ENCODE peak calls at places on chromosomes 6 and 20, in four cellular contexts. Q, M, F and Y are unnamed samples. For H3K4me1, the result is how much of the 10 kb centered on the place peaks cover.

GRCh38 chr6:158854214-158855101 is 35.3 kb upstream of the EZR start:
- DNase-seq in Q (no peak), M (peak), F (no peak), Y (peak)

GRCh38 chr20:10179574-10180298 is 38.9 kb upstream of the SNAP25 start:
- DNase-seq in Q (peak), M (no peak), F (no peak), Y (no peak)

GRCh38 chr6:48844696-48845095 is 618.4 kb downstream of the MMUT start:
- DNase-seq in Q (no peak), M (no peak), F (peak), Y (no peak)

GRCh38 chr6:14661188-14661587 is 543.6 kb downstream of the CD83 start:
- DNase-seq in Q (no peak), M (peak), F (peak), Y (peak)

GRCh38 chr6:54629132-54629531 is 217.4 kb upstream of the FAM83B start:
- DNase-seq in Q (no peak), M (no peak), F (no peak), Y (no peak)

GRCh38 chr6:157554747-157555146 is 173.8 kb downstream of the ZDHHC14 start:
- DNase-seq in Q (no peak), M (no peak), F (no peak), Y (no peak)

GRCh38 chr6:46056906-46057529 is 41.4 kb upstream of the CLIC5 start:
- DNase-seq in Q (no peak), M (no peak), F (no peak), Y (no peak)

GRCh38 chr20:35992713-35993335 is 24.4 kb downstream of the CNBD2 start:
- DNase-seq in Q (peak), M (peak), F (peak), Y (peak)

GRCh38 chr6:32666420-32667300 is at the start of gene HLA-DQB1:
- DNase-seq in Q (peak), M (peak), F (peak), Y (peak)

GRCh38 chr20:55893031-55893430 is 112.3 kb downstream of the CBLN4 start:
- DNase-seq in Q (no peak), M (no peak), F (peak), Y (no peak)

GRCh38 chr6:17165383-17165782 is 63.5 kb downstream of the STMND1 start:
- DNase-seq in Q (no peak), M (no peak), F (peak), Y (no peak)

GRCh38 chr6:155517282-155517681 is 61.6 kb upstream of the NOX3 start:
- DNase-seq in Q (no peak), M (no peak), F (no peak), Y (no peak)

GRCh38 chr6:47419621-47420020 is 58.0 kb upstream of the CD2AP start:
- DNase-seq in Q (no peak), M (peak), F (peak), Y (no peak)

GRCh38 chr6:130945401-130945919 is 117.6 kb downstream of the EPB41L2 start:
- DNase-seq in Q (no peak), M (no peak), F (peak), Y (no peak)
- H3K27ac ChIP-seq in Q (no peak), M (no peak), F (no peak), Y (no peak)

DNA sequence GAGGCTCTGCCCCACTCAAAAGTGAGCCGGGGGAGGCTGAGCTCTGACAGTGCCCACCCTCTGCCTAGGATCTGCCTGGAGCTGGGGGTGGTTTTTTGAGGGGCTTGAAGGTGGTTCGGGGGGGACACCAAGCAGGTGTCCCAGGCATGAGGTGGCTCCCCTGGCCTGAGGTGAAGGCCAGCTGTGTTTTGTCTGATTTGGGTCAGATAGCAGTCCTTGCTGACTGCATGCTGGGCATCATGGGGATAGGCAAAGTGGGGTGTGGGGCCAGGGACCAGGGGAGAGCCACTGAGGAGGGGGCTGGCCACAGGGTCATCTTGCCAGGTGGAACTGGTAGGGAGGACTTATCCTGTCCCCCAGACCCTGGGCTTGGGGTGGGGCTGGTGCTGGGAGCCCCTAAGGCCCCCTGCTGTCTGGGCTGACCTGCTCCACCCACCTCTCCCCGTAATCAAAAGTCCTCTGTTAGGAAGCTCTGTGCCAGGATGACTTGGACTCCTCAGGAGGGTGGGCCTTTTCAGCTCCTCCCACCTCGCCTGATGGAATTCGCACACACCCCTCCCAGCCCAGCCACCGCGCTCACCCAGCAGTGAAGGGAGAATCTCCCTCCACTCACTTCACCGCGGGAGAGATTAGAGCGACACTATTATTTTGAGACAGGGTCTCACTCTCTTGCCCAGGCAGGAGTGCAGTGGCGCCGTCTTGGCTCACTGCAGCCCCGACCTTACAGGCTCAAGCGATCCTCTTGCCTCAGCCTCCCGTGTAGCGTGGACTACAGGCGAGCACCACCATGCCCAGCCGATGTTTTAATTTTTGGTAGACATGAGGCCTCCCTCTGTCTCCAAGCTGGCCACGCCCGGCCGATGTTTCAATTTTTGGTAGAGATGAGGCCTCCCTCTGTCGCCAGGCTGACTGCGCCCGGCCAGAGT is 1.5 kb upstream of the COL9A3 start:
- DNase-seq in Q (no peak), M (peak), F (no peak), Y (no peak)
- H3K4me1 ChIP-seq in Q (under half), M (under half), F (under half), Y (under half)

DNA sequence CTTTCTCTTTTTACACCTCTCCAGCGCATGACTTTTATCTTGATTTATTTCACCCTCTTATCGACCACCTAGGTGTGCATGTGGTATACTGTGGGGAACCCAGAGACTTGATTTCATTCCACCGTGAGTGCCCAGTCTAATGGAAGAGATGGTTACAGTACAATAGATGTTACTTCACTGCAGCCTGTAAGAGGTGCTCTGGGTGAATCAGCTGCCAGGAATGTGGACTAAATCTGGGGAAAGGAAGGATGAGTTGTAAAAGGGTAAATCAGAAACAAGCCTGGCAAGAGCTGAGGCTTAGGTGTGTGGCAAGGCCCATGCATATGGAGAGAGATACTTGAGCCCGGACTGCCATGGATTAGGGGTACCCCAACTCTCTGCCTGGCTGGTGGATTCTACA is 7.4 kb downstream of the STK35 start:
- DNase-seq in Q (no peak), M (peak), F (peak), Y (no peak)
- H3K27ac ChIP-seq in Q (no peak), M (peak), F (peak), Y (no peak)

GRCh38 chr6:71291991-71292390 is 3.4 kb downstream of the OGFRL1 start:
- DNase-seq in Q (no peak), M (no peak), F (no peak), Y (no peak)
- H3K4me1 ChIP-seq in Q (under half), M (under half), F (under half), Y (under half)